ENCODE peak calls at places on chromosomes 16 and 17, in four cellular contexts. O is NB4, I is GM23338, B is WERI-Rb-1. W is an unnamed sample.

GRCh38 chr17:41793749-41794602 is 7.5 kb upstream of the JUP start:
- DNase-seq in B (no peak), I (peak), O (no peak), W (peak)

GRCh38 chr17:63700528-63701441 is 860 bp upstream of the LIMD2 start:
- DNase-seq in O (peak), B (no peak), I (peak), W (peak)

GRCh38 chr17:61496957-61497653 is 44.9 kb downstream of the TBX4 start:
- DNase-seq in I (no peak), B (no peak), O (no peak), W (no peak)

GRCh38 chr17:42051645-42052044 is 1.2 kb upstream of the C17orf113 start:
- DNase-seq in B (no peak), O (no peak), I (no peak), W (no peak)

GRCh38 chr17:12665263-12666210 is at the start of gene MYOCD:
- DNase-seq in O (no peak), I (peak), B (peak), W (peak)

GRCh38 chr17:75010683-75011406 is 1.6 kb upstream of the MRPL58 start:
- DNase-seq in O (no peak), B (peak), I (peak), W (peak)

GRCh38 chr16:10736926-10737625 is 6.6 kb upstream of the NUBP1 start:
- DNase-seq in B (peak), I (peak), O (peak), W (peak)

GRCh38 chr17:32208436-32208835 is 57.2 kb upstream of the RHBDL3 start:
- DNase-seq in I (no peak), B (no peak), O (no peak), W (no peak)

GRCh38 chr16:73154063-73154870 is 106.3 kb upstream of the ZFHX3 start:
- DNase-seq in B (no peak), I (no peak), O (peak), W (no peak)

GRCh38 chr17:48586355-48586924 is 3.6 kb downstream of the HOXB3 start:
- DNase-seq in B (no peak), O (no peak), I (no peak), W (peak)

GRCh38 chr16:1584926-1585487 is 26.9 kb downstream of the IFT140 start:
- DNase-seq in I (no peak), O (no peak), B (no peak), W (no peak)

GRCh38 chr17:2691069-2691871 is 20.3 kb downstream of the CLUH start:
- DNase-seq in B (no peak), O (no peak), I (no peak), W (peak)

GRCh38 chr16:75351183-75351582 is 82.1 kb downstream of the CFDP1 start:
- DNase-seq in I (no peak), O (no peak), B (no peak), W (no peak)

GRCh38 chr17:77382356-77382911 is 241.7 kb downstream of the SEC14L1 start:
- DNase-seq in O (no peak), B (no peak), I (no peak), W (peak)

GRCh38 chr16:74450236-74450635 is 29.0 kb upstream of the CLEC18B start:
- DNase-seq in I (no peak), B (no peak), O (no peak), W (no peak)

GRCh38 chr17:50076591-50077235 is 18.4 kb upstream of the PDK2 start:
- DNase-seq in I (peak), O (no peak), B (peak), W (peak)

GRCh38 chr16:19748389-19749110 is 30.5 kb downstream of the IQCK start:
- DNase-seq in O (no peak), I (no peak), B (no peak), W (no peak)

GRCh38 chr16:12160249-12160648 is 183.7 kb downstream of the SNX29 start:
- DNase-seq in I (no peak), B (no peak), O (no peak), W (no peak)

GRCh38 chr17:45381001-45381400 is 51.7 kb downstream of the ARHGAP27 start:
- DNase-seq in O (no peak), B (no peak), I (no peak), W (no peak)

GRCh38 chr16:51164167-51164566 is 13.1 kb upstream of the SALL1 start:
- DNase-seq in O (peak), I (no peak), B (no peak), W (no peak)

GRCh38 chr16:85133290-85133599 is 21.0 kb upstream of the CIBAR2 start:
- DNase-seq in I (no peak), B (no peak), O (no peak), W (no peak)

GRCh38 chr16:73172621-73173312 is 124.8 kb upstream of the ZFHX3 start:
- DNase-seq in O (no peak), B (no peak), I (peak), W (peak)

GRCh38 chr16:76396977-76397376 is 119.8 kb downstream of the CNTNAP4 start:
- DNase-seq in O (no peak), I (no peak), B (no peak), W (no peak)

GRCh38 chr17:30226878-30227277 is 8.6 kb downstream of the SLC6A4 start:
- DNase-seq in B (no peak), I (no peak), O (no peak), W (no peak)

GRCh38 chr16:27639588-27640276 is 89.8 kb downstream of the KATNIP start:
- DNase-seq in O (peak), B (peak), I (peak), W (peak)

GRCh38 chr16:26454102-26454501 is 612.6 kb upstream of the C16orf82 start:
- DNase-seq in O (no peak), I (no peak), B (peak), W (no peak)

GRCh38 chr17:82838386-82839063 is 1.3 kb downstream of the ZNF750 start:
- DNase-seq in B (no peak), O (peak), I (no peak), W (peak)

GRCh38 chr17:41415833-41416335 is 8.5 kb downstream of the KRT37 start:
- DNase-seq in I (no peak), O (no peak), B (no peak), W (no peak)

GRCh38 chr17:71068351-71068750 is 899.0 kb downstream of the KCNJ2 start:
- DNase-seq in I (no peak), B (no peak), O (no peak), W (no peak)

GRCh38 chr17:51056813-51057510 is 63.7 kb downstream of the SPAG9 start:
- DNase-seq in I (peak), O (peak), B (peak), W (peak)

GRCh38 chr16:58451263-58451662 is 48.7 kb upstream of the NDRG4 start:
- DNase-seq in O (no peak), I (no peak), B (no peak), W (no peak)

DNA sequence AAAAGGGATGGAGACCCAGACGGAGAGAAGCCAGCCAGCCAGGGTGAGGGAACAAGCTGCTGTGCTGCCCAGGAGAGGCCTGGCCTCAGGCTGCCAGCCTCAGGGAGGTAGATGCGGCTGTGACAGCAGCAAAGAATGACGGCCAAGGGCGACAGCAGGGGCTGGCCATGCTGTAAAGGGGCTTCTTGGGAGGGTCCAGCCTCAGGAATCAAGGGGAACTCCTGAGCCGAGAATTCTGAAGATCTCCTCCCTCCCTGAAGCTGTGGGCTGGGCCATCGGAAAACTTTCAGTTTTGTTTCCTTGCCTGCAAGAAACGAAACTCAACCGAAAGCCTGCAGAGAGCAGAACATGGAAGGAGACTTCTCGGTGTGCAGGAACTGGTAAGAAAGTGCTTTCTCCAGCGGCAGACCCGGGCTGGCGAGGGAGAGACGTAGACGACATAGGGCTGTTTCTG is at the start of gene XAF1:
- DNase-seq in I (no peak), O (peak), B (no peak), W (peak)
- H3K4me3 ChIP-seq in I (no peak), O (peak), B (no peak), W (no peak)

GRCh38 chr17:65053354-65053881 is 3.1 kb downstream of the GNA13 start:
- DNase-seq in B (no peak), I (no peak), O (no peak), W (no peak)
- H3K4me3 ChIP-seq in B (no peak), I (no peak), O (peak), W (no peak)

GRCh38 chr17:55242481-55242880 is 22.3 kb upstream of the HLF start:
- DNase-seq in B (no peak), O (no peak), I (no peak), W (no peak)

GRCh38 chr17:55238197-55238930 is 26.4 kb upstream of the HLF start:
- DNase-seq in O (no peak), I (peak), B (peak), W (peak)

GRCh38 chr17:55238931-55239297 is 25.8 kb upstream of the HLF start:
- DNase-seq in B (peak), O (no peak), I (peak), W (peak)

GRCh38 chr17:55237826-55238196 is 26.9 kb upstream of the HLF start:
- DNase-seq in B (no peak), O (no peak), I (no peak), W (no peak)

DNA sequence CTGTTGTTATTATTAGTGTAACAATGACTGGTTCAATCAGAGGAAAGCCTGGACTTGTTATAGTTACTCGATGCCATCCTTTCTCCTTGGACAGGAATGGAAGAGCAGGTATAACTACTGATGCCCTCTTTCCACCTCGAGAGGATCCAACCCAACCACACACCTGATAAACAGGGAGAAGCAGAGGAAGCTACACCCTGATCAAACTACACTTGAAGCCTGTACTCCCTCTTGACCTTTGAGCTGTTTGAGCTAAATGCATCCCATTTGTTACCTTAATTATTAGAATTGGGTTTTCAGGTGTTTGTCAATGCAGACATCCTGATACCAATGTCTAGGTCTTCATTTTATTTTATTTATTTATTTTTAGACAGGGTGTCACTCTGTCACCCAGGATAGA is 23.7 kb upstream of the HLF start:
- DNase-seq in O (no peak), B (no peak), I (no peak), W (no peak)
- H3K4me3 ChIP-seq in O (no peak), B (no peak), I (no peak), W (no peak)

DNA sequence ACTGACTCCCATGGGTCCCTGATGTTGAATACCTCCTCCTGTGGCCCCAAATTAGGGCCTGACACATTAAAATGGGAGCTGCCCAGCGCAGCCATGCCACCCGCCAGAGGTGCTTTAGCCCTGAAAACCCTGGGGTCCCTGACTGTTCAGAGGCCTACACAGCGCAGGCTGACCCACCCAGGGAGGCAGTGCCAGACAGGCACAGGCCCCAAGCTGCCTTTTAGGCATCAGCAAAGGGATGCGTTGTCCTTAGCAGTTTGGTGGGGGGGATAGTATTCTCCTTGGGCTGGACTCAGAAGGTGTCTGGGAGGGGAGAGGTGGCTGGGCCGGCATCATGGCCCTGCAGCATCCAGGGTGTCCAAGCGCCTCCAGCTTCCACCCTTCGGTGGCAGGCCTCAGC is 1.4 kb downstream of the RAPGEFL1 start:
- DNase-seq in I (no peak), B (no peak), O (no peak), W (peak)
- H3K4me3 ChIP-seq in I (peak), B (no peak), O (no peak), W (no peak)

GRCh38 chr17:68378202-68379149 is 78.8 kb downstream of the WIPI1 start:
- DNase-seq in O (no peak), I (peak), B (no peak), W (peak)
- H3K4me3 ChIP-seq in O (no peak), I (peak), B (no peak), W (no peak)